ENCODE peak calls at places on chromosome 6, in eight cellular contexts. B is Panc1, K is upper lobe of left lung, S is K562, O is HCT116, X is GM12878, J is GM23338, W is HepG2. P is an unnamed sample.

GRCh38 chr6:168452685-168453377 is 11.8 kb downstream of the SMOC2 start:
- ATAC-seq in B (peak), K (peak), S (peak), O (no peak), X (no peak), J (peak), W (peak), P (peak)

GRCh38 chr6:123518441-123519190 is 118.1 kb downstream of the TRDN start:
- ATAC-seq in B (no peak), K (peak), S (no peak), O (no peak), X (no peak), J (peak), W (no peak), P (no peak)

GRCh38 chr6:12637960-12638641 is 78.5 kb upstream of the PHACTR1 start:
- ATAC-seq in B (peak), K (peak), S (peak), O (peak), X (peak), J (peak), W (peak), P (no peak)

GRCh38 chr6:90127589-90127988 is 169.1 kb downstream of the BACH2 start:
- ATAC-seq in B (no peak), K (no peak), S (no peak), O (no peak), X (no peak), J (no peak), W (no peak), P (no peak)

GRCh38 chr6:34362909-34363713 is 29.4 kb downstream of the NUDT3 start:
- ATAC-seq in B (no peak), K (no peak), S (no peak), O (no peak), X (peak), J (peak), W (peak), P (no peak)

GRCh38 chr6:90008908-90009501 is 114.7 kb downstream of the GJA10 start:
- ATAC-seq in B (no peak), K (no peak), S (no peak), O (no peak), X (no peak), J (no peak), W (no peak), P (no peak)

GRCh38 chr6:144898052-144898689 is 613.0 kb downstream of the UTRN start:
- ATAC-seq in B (peak), K (no peak), S (no peak), O (peak), X (no peak), J (no peak), W (no peak), P (no peak)

GRCh38 chr6:15473741-15474161 is 189.1 kb downstream of the DTNBP1 start:
- ATAC-seq in B (no peak), K (peak), S (no peak), O (no peak), X (no peak), J (no peak), W (no peak), P (peak)

GRCh38 chr6:129644567-129645015 is 65.4 kb downstream of the ARHGAP18 start:
- ATAC-seq in B (peak), K (no peak), S (no peak), O (peak), X (no peak), J (no peak), W (peak), P (no peak)

GRCh38 chr6:70547313-70547712 is 19.4 kb upstream of the SDHAF4 start:
- ATAC-seq in B (peak), K (no peak), S (peak), O (peak), X (peak), J (peak), W (peak), P (no peak)

GRCh38 chr6:35435075-35435837 is 16.9 kb upstream of the FANCE start:
- ATAC-seq in B (peak), K (no peak), S (peak), O (peak), X (no peak), J (no peak), W (peak), P (no peak)

GRCh38 chr6:17884501-17885039 is 102.9 kb downstream of the KIF13A start:
- ATAC-seq in B (no peak), K (peak), S (peak), O (no peak), X (peak), J (no peak), W (no peak), P (no peak)

GRCh38 chr6:108952776-108953486 is 104.7 kb downstream of the ARMC2 start:
- ATAC-seq in B (no peak), K (peak), S (no peak), O (no peak), X (no peak), J (no peak), W (no peak), P (peak)

GRCh38 chr6:147262943-147263342 is 58.7 kb downstream of the STXBP5 start:
- ATAC-seq in B (no peak), K (no peak), S (no peak), O (no peak), X (no peak), J (no peak), W (no peak), P (no peak)

GRCh38 chr6:47126647-47127339 is 84.7 kb upstream of the ADGRF1 start:
- ATAC-seq in B (peak), K (no peak), S (peak), O (peak), X (no peak), J (peak), W (peak), P (no peak)

GRCh38 chr6:110020888-110021287 is 42.8 kb downstream of the GPR6 start:
- ATAC-seq in B (no peak), K (no peak), S (no peak), O (no peak), X (peak), J (no peak), W (no peak), P (no peak)

GRCh38 chr6:4102687-4103244 is 23.8 kb upstream of the FAM217A start:
- ATAC-seq in B (no peak), K (no peak), S (peak), O (no peak), X (no peak), J (peak), W (peak), P (no peak)
- TF ChIP-seq POLR2AphosphoS5 in B (no peak), K (no peak), S (no peak), O (no peak), X (no peak), J (no peak), W (no peak), P (no peak)

GRCh38 chr6:27293436-27294152 is 18.5 kb downstream of the POM121L2 start:
- ATAC-seq in B (peak), K (no peak), S (no peak), O (no peak), X (no peak), J (peak), W (peak), P (no peak)
- TF ChIP-seq POLR2AphosphoS5 in B (no peak), K (no peak), S (no peak), O (no peak), X (no peak), J (no peak), W (no peak), P (no peak)

GRCh38 chr6:6912841-6913240 is 194.9 kb upstream of the RREB1 start:
- ATAC-seq in B (no peak), K (no peak), S (no peak), O (no peak), X (no peak), J (no peak), W (no peak), P (no peak)
- TF ChIP-seq POLR2AphosphoS5 in B (no peak), K (no peak), S (no peak), O (no peak), X (no peak), J (no peak), W (no peak), P (no peak)

DNA sequence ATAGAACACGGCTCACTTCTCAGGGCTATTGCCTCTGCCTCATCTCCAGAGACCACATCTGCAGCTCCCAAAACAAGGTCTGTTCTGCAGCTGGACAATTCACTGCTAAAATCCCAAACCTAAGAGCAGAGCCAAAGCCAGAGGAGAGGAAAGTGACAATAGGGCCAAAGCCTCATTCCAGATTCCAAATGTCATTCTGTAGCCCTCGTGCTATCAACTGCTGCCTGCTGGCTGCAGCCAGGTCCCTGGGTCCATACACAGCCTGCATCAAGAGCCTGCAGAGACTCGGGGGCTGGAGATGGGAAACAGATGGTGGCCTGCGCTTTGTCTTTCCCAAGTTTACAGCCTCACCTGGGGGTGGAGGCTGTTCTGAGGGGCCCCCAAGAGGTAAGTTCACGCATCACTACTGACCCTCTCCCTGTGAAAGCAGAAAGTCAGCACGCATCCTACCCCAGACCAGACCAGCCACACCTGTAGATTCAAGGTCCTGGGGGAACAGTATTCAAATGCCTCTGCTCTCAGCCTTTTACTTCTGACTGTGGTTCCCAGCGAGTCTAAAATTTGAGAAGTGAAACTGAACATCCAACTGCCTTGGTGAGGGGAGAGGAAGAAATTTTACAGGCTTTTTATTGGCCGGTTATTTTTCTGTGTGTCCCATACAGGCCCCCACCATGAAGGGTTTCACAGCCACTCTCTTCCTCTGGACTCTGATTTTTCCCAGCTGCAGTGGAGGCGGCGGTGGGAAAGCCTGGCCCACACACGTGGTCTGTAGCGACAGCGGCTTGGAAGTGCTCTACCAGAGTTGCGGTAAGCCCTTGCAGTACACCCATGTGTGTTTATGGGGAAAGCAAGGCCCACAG is at the start of gene LY86:
- ATAC-seq in B (no peak), K (peak), S (no peak), O (no peak), X (peak), J (peak), W (no peak), P (peak)
- TF ChIP-seq POLR2AphosphoS5 in B (no peak), K (no peak), S (no peak), O (no peak), X (peak), J (no peak), W (no peak), P (no peak)

DNA sequence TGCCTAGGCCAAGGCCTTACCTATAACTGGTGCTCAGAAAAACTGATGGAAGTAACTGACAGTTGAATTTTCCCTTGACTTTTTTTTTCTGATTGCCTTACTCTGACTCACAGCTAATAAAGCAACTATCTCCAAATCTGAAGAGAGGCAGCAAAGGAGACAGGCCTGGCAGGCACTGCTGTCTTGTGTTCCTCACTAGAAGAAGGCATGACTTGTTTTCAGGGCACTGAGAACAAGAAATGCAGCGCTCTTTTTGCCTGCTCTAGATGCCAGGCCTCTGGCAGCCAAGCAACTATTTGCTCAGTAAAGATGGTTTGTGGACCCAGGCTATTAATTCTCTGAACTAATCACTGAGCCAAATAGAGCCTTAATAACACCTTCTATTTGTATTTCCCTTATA is 155.1 kb downstream of the PRDM13 start:
- ATAC-seq in B (no peak), K (no peak), S (no peak), O (no peak), X (no peak), J (no peak), W (no peak), P (no peak)
- TF ChIP-seq POLR2AphosphoS5 in B (no peak), K (no peak), S (no peak), O (no peak), X (no peak), J (no peak), W (no peak), P (no peak)

GRCh38 chr6:159100789-159101182 is 56.0 kb upstream of the TAGAP start:
- ATAC-seq in B (no peak), K (no peak), S (no peak), O (no peak), X (no peak), J (no peak), W (no peak), P (no peak)
- TF ChIP-seq POLR2AphosphoS5 in B (no peak), K (no peak), S (no peak), O (no peak), X (no peak), J (no peak), W (no peak), P (no peak)

GRCh38 chr6:88263591-88263990 is 97.4 kb upstream of the CNR1 start:
- ATAC-seq in B (no peak), K (no peak), S (no peak), O (no peak), X (no peak), J (peak), W (no peak), P (no peak)

GRCh38 chr6:88266126-88266525 is 100.0 kb upstream of the CNR1 start:
- ATAC-seq in B (no peak), K (no peak), S (no peak), O (no peak), X (no peak), J (no peak), W (no peak), P (no peak)

DNA sequence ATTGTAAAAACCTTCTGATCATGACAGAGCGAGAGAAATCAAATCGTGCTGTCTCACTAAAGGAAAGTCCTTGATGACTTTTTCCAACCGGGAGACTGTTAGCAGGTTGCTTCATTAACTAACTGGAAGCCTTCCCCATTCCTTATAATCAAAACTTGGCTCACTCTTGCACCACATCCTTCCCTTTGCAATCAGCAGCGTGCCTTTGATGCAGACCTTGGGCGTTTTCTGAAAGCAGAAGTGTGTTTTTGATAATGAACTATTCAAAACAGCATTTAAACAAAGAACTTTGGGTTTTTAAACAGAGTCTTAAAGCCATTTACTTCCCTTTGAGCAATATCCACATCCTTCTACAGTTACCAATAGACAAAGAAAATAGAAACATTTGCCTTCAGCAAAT is 96.2 kb upstream of the CNR1 start:
- ATAC-seq in B (no peak), K (no peak), S (no peak), O (no peak), X (no peak), J (no peak), W (no peak), P (no peak)
- TF ChIP-seq POLR2AphosphoS5 in B (no peak), K (no peak), S (no peak), O (no peak), X (no peak), J (no peak), W (no peak), P (no peak)

DNA sequence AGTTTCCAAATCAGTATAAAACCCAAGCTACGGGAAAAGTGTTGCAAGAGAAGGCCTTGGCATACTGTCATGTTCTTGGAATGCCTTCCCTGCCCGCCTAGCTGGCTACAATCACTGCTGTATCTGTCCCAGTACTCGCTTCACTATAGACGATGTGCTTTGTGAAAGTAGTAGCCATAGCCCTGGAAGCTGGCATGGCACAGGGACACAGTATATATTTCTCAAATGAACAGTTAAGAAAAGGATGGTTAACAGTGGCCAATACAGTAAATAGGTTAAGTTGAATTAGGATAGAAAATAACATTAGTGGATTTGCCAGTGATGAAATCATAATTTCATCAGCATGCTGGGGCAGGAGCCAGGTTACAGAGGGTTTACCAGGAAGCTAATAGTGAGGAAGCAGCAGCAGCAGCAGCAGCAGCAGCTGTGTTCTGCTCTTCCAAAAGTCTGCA is 499.3 kb downstream of the CDKAL1 start:
- ATAC-seq in B (no peak), K (peak), S (no peak), O (no peak), X (no peak), J (no peak), W (no peak), P (peak)
- TF ChIP-seq POLR2AphosphoS5 in B (no peak), K (no peak), S (no peak), O (no peak), X (no peak), J (no peak), W (no peak), P (peak)

GRCh38 chr6:26240157-26240980 is 124.6 kb upstream of the BTN3A2 start:
- ATAC-seq in B (no peak), K (peak), S (no peak), O (no peak), X (peak), J (peak), W (no peak), P (peak)
- TF ChIP-seq POLR2AphosphoS5 in B (no peak), K (peak), S (no peak), O (no peak), X (peak), J (peak), W (no peak), P (peak)

DNA sequence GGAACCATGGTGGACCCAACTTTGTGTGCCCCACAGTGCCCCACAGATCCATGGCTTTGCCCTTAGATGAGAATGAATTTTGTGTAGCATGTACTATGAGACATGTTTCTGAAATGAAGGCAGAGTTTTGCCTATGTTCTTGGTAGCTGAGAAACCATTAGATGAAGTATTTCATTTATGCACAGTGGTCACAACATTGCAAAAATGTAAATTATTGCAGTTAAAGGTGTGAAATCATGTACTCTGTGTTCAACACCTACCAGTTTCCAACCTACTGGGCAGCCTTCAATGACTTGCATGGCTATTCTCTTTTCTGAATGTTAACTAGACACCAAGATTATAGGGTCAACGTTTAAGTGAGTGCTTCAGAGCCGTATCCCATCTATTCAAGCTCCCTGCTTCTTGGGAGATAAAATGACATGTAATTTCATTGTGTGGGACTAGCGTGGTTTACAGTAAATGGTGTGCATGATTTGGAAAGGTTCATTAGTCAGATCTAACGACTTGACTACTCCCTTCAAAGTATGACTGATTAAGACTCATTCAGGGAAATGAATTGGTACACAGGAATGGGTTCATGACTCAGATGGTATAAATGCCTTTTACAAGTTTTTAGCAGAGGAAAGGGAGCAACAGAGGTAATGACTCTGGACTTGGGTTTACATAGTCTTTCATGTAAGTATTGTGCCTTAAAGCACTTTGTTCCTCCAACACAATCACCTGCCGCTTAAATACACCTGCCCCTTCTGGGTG is 106.1 kb upstream of the AKIRIN2 start:
- ATAC-seq in B (peak), K (no peak), S (no peak), O (no peak), X (peak), J (no peak), W (no peak), P (no peak)
- TF ChIP-seq POLR2AphosphoS5 in B (no peak), K (no peak), S (no peak), O (no peak), X (no peak), J (no peak), W (no peak), P (no peak)